ENCODE peak calls at places on chromosomes 11 and 22, in six cellular contexts. L is GM12891, R is HCT116, E is IMR-90, Z is body of pancreas, M is tibial nerve. O is an unnamed sample.

GRCh38 chr22:25623310-25623734 is 58.8 kb downstream of the GRK3 start:
- DNase-seq in L (no peak), R (no peak), E (no peak), Z (no peak), M (no peak), O (no peak)

GRCh38 chr11:119376197-119376847 is 5.2 kb downstream of the USP2 start:
- DNase-seq in L (no peak), R (no peak), E (peak), Z (peak), M (peak), O (no peak)

GRCh38 chr22:19147193-19147780 is 2.8 kb downstream of the GSC2 start:
- DNase-seq in L (no peak), R (no peak), E (no peak), Z (no peak), M (no peak), O (no peak)

GRCh38 chr22:24285245-24285644 is 14.6 kb downstream of the SPECC1L start:
- DNase-seq in L (no peak), R (peak), E (peak), Z (no peak), M (no peak), O (no peak)

GRCh38 chr22:31055322-31056159 is 25.6 kb upstream of the SMTN start:
- DNase-seq in L (no peak), R (no peak), E (peak), Z (peak), M (peak), O (peak)

GRCh38 chr11:4125141-4125540 is 30.5 kb downstream of the RRM1 start:
- DNase-seq in L (no peak), R (no peak), E (peak), Z (no peak), M (no peak), O (no peak)

GRCh38 chr11:1888811-1889526 is 2.7 kb downstream of the PRR33 start:
- DNase-seq in L (no peak), R (no peak), E (no peak), Z (peak), M (no peak), O (peak)

GRCh38 chr11:55795256-55795655 is at the start of gene OR5D14:
- DNase-seq in L (no peak), R (no peak), E (no peak), Z (no peak), M (no peak), O (no peak)

GRCh38 chr22:50687829-50688228 is 15.2 kb downstream of the SHANK3 start:
- DNase-seq in L (no peak), R (no peak), E (no peak), Z (no peak), M (no peak), O (peak)

GRCh38 chr11:108307751-108308150 is 84.9 kb downstream of the ATM start:
- DNase-seq in L (no peak), R (no peak), E (no peak), Z (no peak), M (no peak), O (no peak)

GRCh38 chr11:96878299-96879051 is 488.7 kb downstream of the JRKL start:
- DNase-seq in L (no peak), R (no peak), E (no peak), Z (peak), M (no peak), O (no peak)

GRCh38 chr11:102989379-102990047 is 34.0 kb upstream of the MMP13 start:
- DNase-seq in L (no peak), R (no peak), E (peak), Z (no peak), M (no peak), O (no peak)

DNA sequence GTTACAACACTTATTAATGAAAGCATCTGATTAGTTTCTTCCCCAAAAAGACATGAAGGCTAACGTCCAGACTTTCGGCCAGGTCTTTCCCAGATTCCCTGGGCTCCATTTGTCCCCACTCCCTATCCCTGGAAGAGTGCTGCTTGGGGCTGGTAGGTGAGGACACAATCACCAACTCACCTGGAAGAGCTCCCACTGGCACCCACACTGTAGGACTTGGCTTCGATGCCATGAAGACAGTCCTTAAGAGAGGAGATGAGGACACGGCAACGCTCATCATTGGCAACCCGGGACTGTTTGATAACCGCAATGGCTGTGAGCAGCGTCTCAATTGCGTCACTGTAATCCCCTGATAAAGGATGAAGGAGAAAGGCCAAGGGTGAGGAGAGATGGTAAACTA is 18.2 kb downstream of the CPSF7 start:
- DNase-seq in L (no peak), R (no peak), E (no peak), Z (no peak), M (no peak), O (no peak)
- TF ChIP-seq POLR2A in L (peak), R (no peak), E (no peak), Z (no peak), M (no peak), O (no peak)

GRCh38 chr11:12001152-12001551 is 7.3 kb downstream of the DKK3 start:
- DNase-seq in L (no peak), R (no peak), E (no peak), Z (peak), M (no peak), O (no peak)

GRCh38 chr11:12005061-12005460 is 3.4 kb downstream of the DKK3 start:
- DNase-seq in L (no peak), R (no peak), E (no peak), Z (no peak), M (no peak), O (no peak)

GRCh38 chr11:12003329-12003728 is 5.1 kb downstream of the DKK3 start:
- DNase-seq in L (no peak), R (no peak), E (no peak), Z (no peak), M (no peak), O (no peak)

GRCh38 chr11:12005476-12005875 is 3.0 kb downstream of the DKK3 start:
- DNase-seq in L (no peak), R (no peak), E (peak), Z (no peak), M (no peak), O (no peak)

DNA sequence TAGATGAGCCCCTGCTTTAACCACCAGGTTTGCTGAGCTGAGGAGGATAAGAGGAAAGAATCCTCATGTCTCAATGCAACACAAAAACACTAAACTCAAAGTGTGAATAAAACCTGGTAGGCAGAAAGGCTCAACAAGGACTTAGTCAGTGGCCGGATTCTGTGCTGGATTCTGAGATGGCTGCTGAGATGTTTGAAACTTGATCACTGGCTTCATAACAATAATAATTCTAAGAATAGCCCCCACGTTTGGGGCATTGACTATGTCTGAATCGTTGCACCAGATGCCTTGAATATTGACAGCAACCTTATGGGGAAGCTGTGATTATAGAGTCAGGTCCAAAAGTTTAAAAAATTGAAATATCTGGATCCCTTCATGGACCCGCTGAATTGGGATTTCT is 4.6 kb downstream of the DKK3 start:
- DNase-seq in L (no peak), R (no peak), E (peak), Z (no peak), M (no peak), O (no peak)
- TF ChIP-seq POLR2A in L (no peak), R (no peak), E (no peak), Z (no peak), M (no peak), O (no peak)

GRCh38 chr11:121458551-121458950 is 5.8 kb upstream of the SORL1-AS1 start:
- DNase-seq in L (no peak), R (no peak), E (no peak), Z (no peak), M (no peak), O (no peak)

GRCh38 chr11:121463689-121464335 is 11.0 kb upstream of the SORL1-AS1 start:
- DNase-seq in L (no peak), R (no peak), E (no peak), Z (no peak), M (no peak), O (no peak)

GRCh38 chr11:121461843-121462242 is 9.1 kb upstream of the SORL1-AS1 start:
- DNase-seq in L (no peak), R (no peak), E (no peak), Z (no peak), M (no peak), O (no peak)

GRCh38 chr11:121459413-121460041 is 6.8 kb upstream of the SORL1-AS1 start:
- DNase-seq in L (no peak), R (no peak), E (no peak), Z (no peak), M (no peak), O (peak)

DNA sequence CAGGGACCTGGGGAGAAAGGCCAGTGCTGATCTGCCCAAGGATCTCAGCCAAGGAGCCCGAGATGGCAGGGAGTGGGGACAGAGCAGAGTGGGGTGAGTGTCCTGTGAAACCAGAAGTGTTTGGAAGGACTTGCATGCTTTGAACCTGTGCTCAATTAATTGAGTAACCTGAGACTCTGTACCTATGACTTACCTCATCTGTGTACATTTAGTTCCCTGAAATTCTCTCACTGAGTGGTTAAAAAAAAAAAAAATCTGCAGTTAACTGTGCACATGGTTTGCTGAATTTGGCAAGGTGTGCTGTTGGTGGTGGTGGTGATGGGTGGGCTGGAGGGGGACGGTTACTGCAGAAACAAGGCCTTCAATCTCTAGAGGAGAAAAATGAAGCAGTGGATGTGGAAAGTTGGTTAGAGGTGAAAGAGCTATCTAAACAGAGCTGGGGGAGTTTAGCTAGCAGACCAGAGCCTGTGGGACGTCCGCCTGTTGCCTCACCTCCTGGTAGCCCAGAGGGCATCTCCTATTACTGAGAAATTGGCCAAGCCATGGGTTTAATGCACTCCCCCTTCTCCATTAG is 8.3 kb upstream of the SORL1-AS1 start:
- DNase-seq in L (no peak), R (no peak), E (no peak), Z (no peak), M (no peak), O (no peak)
- TF ChIP-seq POLR2A in L (no peak), R (no peak), E (no peak), Z (no peak), M (no peak), O (no peak)

DNA sequence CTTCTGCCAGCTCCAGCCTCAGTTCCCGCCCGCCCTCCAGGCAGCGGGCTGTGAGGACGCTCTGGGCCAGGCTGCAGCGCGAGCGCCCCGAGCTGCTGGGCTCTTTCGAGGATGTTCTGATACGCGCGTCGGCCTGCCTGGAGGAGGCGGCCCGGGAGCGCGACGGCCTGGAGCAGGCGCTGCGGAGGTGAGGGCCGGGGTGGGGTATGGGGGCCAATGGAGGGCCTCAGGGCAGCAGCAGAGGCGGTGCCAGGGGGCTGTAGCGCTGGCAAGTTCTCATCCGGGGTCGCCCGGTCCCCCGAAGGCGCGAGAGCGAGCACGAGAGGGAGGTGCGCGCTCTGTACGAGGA is 2.2 kb downstream of the CRACR2B start:
- DNase-seq in L (no peak), R (no peak), E (no peak), Z (no peak), M (no peak), O (no peak)
- TF ChIP-seq POLR2A in L (no peak), R (no peak), E (no peak), Z (no peak), M (peak), O (peak)

GRCh38 chr11:132862918-132863317 is 669.4 kb downstream of the OPCML start:
- DNase-seq in L (no peak), R (no peak), E (no peak), Z (no peak), M (no peak), O (no peak)

GRCh38 chr11:132862137-132862536 is 670.2 kb downstream of the OPCML start:
- DNase-seq in L (no peak), R (no peak), E (no peak), Z (no peak), M (no peak), O (no peak)

GRCh38 chr11:132864811-132865576 is 667.3 kb downstream of the OPCML start:
- DNase-seq in L (no peak), R (no peak), E (no peak), Z (no peak), M (no peak), O (no peak)

GRCh38 chr11:132872223-132872622 is 660.1 kb downstream of the OPCML start:
- DNase-seq in L (no peak), R (no peak), E (no peak), Z (no peak), M (no peak), O (no peak)

DNA sequence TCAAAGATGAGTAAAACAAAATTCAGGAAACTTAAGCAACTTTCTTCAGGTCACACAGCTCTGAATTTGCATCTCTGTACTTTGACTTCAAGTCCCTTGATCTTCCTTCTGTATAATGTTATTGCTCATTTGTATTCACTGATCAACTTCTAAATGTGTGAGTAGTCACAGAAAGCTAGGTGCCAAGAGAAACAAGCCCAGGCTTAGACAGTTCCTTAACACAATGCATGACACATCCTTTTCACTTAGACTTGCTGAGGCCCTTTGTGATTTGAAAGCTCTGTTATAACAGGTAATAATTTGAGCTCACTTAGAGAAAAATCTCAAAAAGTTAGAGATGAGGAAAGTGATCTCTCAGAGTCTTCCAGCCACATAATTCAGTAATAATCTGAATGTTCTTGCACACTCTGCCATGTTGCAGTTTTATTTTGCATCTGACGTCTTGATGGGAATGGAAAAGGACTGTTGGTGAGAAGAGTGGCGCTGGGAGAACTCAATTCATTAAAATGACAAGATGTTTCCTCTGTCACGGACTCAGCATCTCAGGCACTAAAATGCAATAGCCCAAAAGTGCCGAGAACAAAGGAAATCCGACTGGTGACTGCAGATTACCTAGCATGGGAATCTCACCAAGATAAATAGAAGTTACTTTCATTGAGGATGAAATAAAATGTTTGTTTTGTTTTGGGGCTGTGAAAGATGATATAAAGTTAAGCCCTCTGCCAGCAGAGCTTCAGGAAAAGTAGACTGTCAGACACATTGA is 665.3 kb downstream of the OPCML start:
- DNase-seq in L (no peak), R (no peak), E (peak), Z (no peak), M (no peak), O (no peak)
- TF ChIP-seq POLR2A in L (no peak), R (no peak), E (no peak), Z (no peak), M (no peak), O (no peak)

GRCh38 chr11:57648791-57649735 is 649 bp downstream of the YPEL4 start:
- DNase-seq in L (no peak), R (no peak), E (no peak), Z (no peak), M (no peak), O (no peak)
- TF ChIP-seq POLR2A in L (no peak), R (no peak), E (no peak), Z (no peak), M (no peak), O (no peak)

GRCh38 chr11:76629133-76629852 is 41.3 kb downstream of the LRRC32 start:
- DNase-seq in L (no peak), R (no peak), E (peak), Z (no peak), M (peak), O (peak)

GRCh38 chr11:76630600-76630999 is 39.9 kb downstream of the LRRC32 start:
- DNase-seq in L (no peak), R (no peak), E (no peak), Z (no peak), M (no peak), O (peak)

GRCh38 chr11:76631566-76632308 is 38.8 kb downstream of the LRRC32 start:
- DNase-seq in L (no peak), R (no peak), E (no peak), Z (no peak), M (no peak), O (no peak)

GRCh38 chr11:76628408-76628947 is 42.1 kb downstream of the LRRC32 start:
- DNase-seq in L (no peak), R (no peak), E (no peak), Z (no peak), M (no peak), O (peak)

GRCh38 chr11:76629853-76630599 is 40.5 kb downstream of the LRRC32 start:
- DNase-seq in L (no peak), R (no peak), E (peak), Z (peak), M (peak), O (peak)
- TF ChIP-seq POLR2A in L (no peak), R (no peak), E (no peak), Z (no peak), M (no peak), O (no peak)

GRCh38 chr11:67629386-67630229 is at the start of gene NUDT8:
- DNase-seq in L (peak), R (peak), E (peak), Z (peak), M (peak), O (peak)
- TF ChIP-seq POLR2A in L (no peak), R (peak), E (no peak), Z (peak), M (peak), O (peak)

GRCh38 chr11:14378171-14378570 is 19.2 kb upstream of the RRAS2 start:
- DNase-seq in L (no peak), R (no peak), E (no peak), Z (no peak), M (no peak), O (no peak)

GRCh38 chr11:14384338-14384737 is 25.4 kb upstream of the RRAS2 start:
- DNase-seq in L (no peak), R (no peak), E (peak), Z (no peak), M (peak), O (no peak)

GRCh38 chr11:14380125-14380936 is 21.3 kb upstream of the RRAS2 start:
- DNase-seq in L (no peak), R (no peak), E (no peak), Z (no peak), M (no peak), O (no peak)

GRCh38 chr11:14381968-14382367 is 23.0 kb upstream of the RRAS2 start:
- DNase-seq in L (no peak), R (no peak), E (no peak), Z (no peak), M (no peak), O (no peak)

GRCh38 chr11:14380947-14381555 is 22.1 kb upstream of the RRAS2 start:
- DNase-seq in L (peak), R (no peak), E (peak), Z (peak), M (peak), O (peak)
- TF ChIP-seq POLR2A in L (no peak), R (peak), E (no peak), Z (peak), M (no peak), O (peak)

DNA sequence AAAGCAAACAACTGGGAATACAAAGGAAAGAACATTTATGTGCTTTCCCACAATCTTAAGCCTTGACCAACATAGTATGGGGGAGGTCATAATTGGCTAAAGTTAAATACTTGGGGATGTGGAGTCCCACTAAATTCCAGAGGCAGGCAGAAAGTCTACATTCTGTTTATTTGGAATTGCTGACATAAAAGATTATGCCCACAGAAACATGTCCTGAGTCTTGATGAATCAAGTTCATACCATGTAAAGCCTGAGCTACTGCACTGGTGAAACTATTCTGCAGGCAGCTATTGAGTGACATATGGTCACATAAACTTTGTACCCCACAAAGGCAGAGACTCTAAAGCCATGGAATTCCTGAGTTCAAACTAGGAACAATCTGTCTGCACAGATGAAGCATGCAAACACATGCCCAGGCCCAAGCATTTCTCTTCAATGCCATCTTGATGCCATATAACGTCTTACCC is 69.9 kb upstream of the CHRM4 start:
- DNase-seq in L (no peak), R (no peak), E (peak), Z (no peak), M (no peak), O (no peak)
- TF ChIP-seq POLR2A in L (no peak), R (no peak), E (no peak), Z (no peak), M (no peak), O (no peak)